ENCODE peak calls at places on chromosomes 5 and 9, in four cellular contexts. X is keratinocyte, L is Caki2, Y is cardiac muscle cell. M is an unnamed sample.

GRCh38 chr5:54829102-54829501 is 156.3 kb downstream of the ESM1 start:
- DNase-seq in X (no peak), Y (no peak), L (no peak), M (no peak)

GRCh38 chr5:83925952-83926351 is 205.3 kb upstream of the HAPLN1 start:
- DNase-seq in X (no peak), L (no peak), Y (peak), M (no peak)

GRCh38 chr5:1107167-1108007 is 4.5 kb downstream of the SLC12A7 start:
- DNase-seq in L (no peak), X (no peak), Y (no peak), M (no peak)

GRCh38 chr5:170571331-170571731 is 67.5 kb downstream of the KCNIP1 start:
- DNase-seq in Y (no peak), L (peak), X (no peak), M (peak)

GRCh38 chr5:1855573-1855972 is 27.2 kb downstream of the IRX4 start:
- DNase-seq in L (no peak), X (no peak), Y (no peak), M (no peak)

GRCh38 chr5:73338201-73339126 is 110.1 kb downstream of the FOXD1 start:
- DNase-seq in Y (no peak), X (no peak), L (no peak), M (no peak)

GRCh38 chr5:168609806-168610482 is 30.8 kb upstream of the PANK3 start:
- DNase-seq in L (no peak), Y (no peak), X (no peak), M (no peak)

GRCh38 chr9:10387282-10387681 is 225.5 kb downstream of the PTPRD start:
- DNase-seq in Y (no peak), L (no peak), X (no peak), M (no peak)

GRCh38 chr9:132912131-132912530 is 32.3 kb downstream of the TSC1 start:
- DNase-seq in L (no peak), X (no peak), Y (no peak), M (no peak)

GRCh38 chr9:33202018-33202417 is 34.9 kb upstream of the B4GALT1 start:
- DNase-seq in X (no peak), Y (no peak), L (no peak), M (no peak)

GRCh38 chr9:69678843-69679538 is 6.8 kb upstream of the APBA1 start:
- DNase-seq in Y (no peak), L (no peak), X (no peak), M (no peak)

GRCh38 chr9:123421801-123422455 is 65.9 kb downstream of the CRB2 start:
- DNase-seq in L (no peak), X (no peak), Y (no peak), M (no peak)

GRCh38 chr5:173745123-173745522 is 128.7 kb upstream of the BOD1 start:
- DNase-seq in X (no peak), L (no peak), Y (no peak), M (no peak)

GRCh38 chr5:174999581-174999980 is 275.2 kb downstream of the MSX2 start:
- DNase-seq in X (no peak), L (no peak), Y (no peak), M (no peak)

GRCh38 chr5:73620335-73620687 is 5.7 kb upstream of the ARHGEF28 start:
- DNase-seq in X (no peak), L (no peak), Y (no peak), M (no peak)

GRCh38 chr5:147578228-147579024 is 68.6 kb upstream of the DPYSL3 start:
- DNase-seq in L (peak), X (no peak), Y (peak), M (peak)

GRCh38 chr5:180690562-180690961 is 41.2 kb upstream of the FLT4 start:
- DNase-seq in Y (no peak), L (no peak), X (no peak), M (no peak)

GRCh38 chr9:35517136-35517535 is 27.2 kb downstream of the RUSC2 start:
- DNase-seq in X (no peak), Y (no peak), L (no peak), M (no peak)

GRCh38 chr9:126708178-126708577 is 94.5 kb downstream of the LMX1B start:
- DNase-seq in Y (no peak), X (no peak), L (no peak), M (no peak)

M was measured in NCI-H2227 treated with DMSO at 0.1 percent for 48 hours.